ENCODE peak calls at places on chromosome 12, in eight cellular contexts. U, E, O, V, G, R, S and L are unnamed samples.

GRCh38 chr12:86134571-86134970 is 121.6 kb downstream of the MGAT4C start:
- DNase-seq in U (no peak), E (no peak), O (no peak), V (no peak), G (no peak), R (peak), S (no peak), L (no peak)

GRCh38 chr12:12461923-12462315 is 100.7 kb downstream of the DUSP16 start:
- DNase-seq in U (no peak), E (no peak), O (no peak), V (no peak), G (no peak), R (no peak), S (no peak), L (no peak)

GRCh38 chr12:66709893-66710292 is 31.0 kb upstream of the GRIP1 start:
- DNase-seq in U (no peak), E (no peak), O (no peak), V (no peak), G (no peak), R (no peak), S (no peak), L (no peak)

GRCh38 chr12:109740694-109741245 is 27.1 kb downstream of the FAM222A start:
- DNase-seq in U (no peak), E (peak), O (no peak), V (no peak), G (no peak), R (no peak), S (no peak), L (no peak)

GRCh38 chr12:126084480-126084879 is 1019.2 kb downstream of the AACS start:
- DNase-seq in U (no peak), E (no peak), O (peak), V (no peak), G (no peak), R (no peak), S (no peak), L (no peak)

GRCh38 chr12:131203666-131204415 is 250.1 kb downstream of the ADGRD1 start:
- DNase-seq in U (no peak), E (no peak), O (no peak), V (no peak), G (no peak), R (no peak), S (no peak), L (no peak)

GRCh38 chr12:103495158-103495782 is 498 bp downstream of the C12orf42 start:
- DNase-seq in U (peak), E (peak), O (no peak), V (peak), G (peak), R (no peak), S (peak), L (peak)

GRCh38 chr12:22275847-22276246 is 58.7 kb downstream of the ST8SIA1 start:
- DNase-seq in U (no peak), E (no peak), O (peak), V (no peak), G (no peak), R (peak), S (no peak), L (no peak)

GRCh38 chr12:104055686-104056388 is 5.8 kb upstream of the GLT8D2 start:
- DNase-seq in U (no peak), E (no peak), O (no peak), V (no peak), G (no peak), R (peak), S (no peak), L (no peak)

GRCh38 chr12:103097496-103097895 is 140.0 kb downstream of the ASCL1 start:
- DNase-seq in U (no peak), E (no peak), O (no peak), V (no peak), G (no peak), R (no peak), S (no peak), L (no peak)

GRCh38 chr12:124764870-124765570 is 98.6 kb downstream of the SCARB1 start:
- DNase-seq in U (no peak), E (no peak), O (peak), V (no peak), G (no peak), R (peak), S (no peak), L (no peak)

GRCh38 chr12:112617191-112617505 is 174.4 kb upstream of the RPH3A start:
- DNase-seq in U (no peak), E (peak), O (no peak), V (no peak), G (no peak), R (no peak), S (no peak), L (no peak)

GRCh38 chr12:75815756-75816155 is 215.8 kb downstream of the PHLDA1 start:
- DNase-seq in U (no peak), E (no peak), O (no peak), V (no peak), G (no peak), R (no peak), S (no peak), L (no peak)

GRCh38 chr12:109385339-109386078 is 37.8 kb downstream of the MYO1H start:
- DNase-seq in U (no peak), E (no peak), O (peak), V (no peak), G (no peak), R (peak), S (no peak), L (no peak)

GRCh38 chr12:57816855-57817151 is 1.7 kb downstream of the AVIL start:
- DNase-seq in U (no peak), E (no peak), O (no peak), V (no peak), G (no peak), R (no peak), S (no peak), L (no peak)

GRCh38 chr12:125220404-125221273 is 155.4 kb downstream of the AACS start:
- DNase-seq in U (no peak), E (no peak), O (no peak), V (no peak), G (no peak), R (peak), S (no peak), L (no peak)

GRCh38 chr12:112121780-112122565 is 3.4 kb upstream of the TRAFD1 start:
- DNase-seq in U (no peak), E (no peak), O (no peak), V (no peak), G (no peak), R (peak), S (no peak), L (no peak)

GRCh38 chr12:46659844-46660243 is 166.0 kb downstream of the SLC38A4 start:
- DNase-seq in U (no peak), E (no peak), O (no peak), V (no peak), G (no peak), R (no peak), S (no peak), L (no peak)

GRCh38 chr12:50477241-50477832 is 27.4 kb upstream of the DIP2B start:
- DNase-seq in U (no peak), E (no peak), O (no peak), V (no peak), G (no peak), R (no peak), S (no peak), L (no peak)

GRCh38 chr12:53775478-53776145 is 23.8 kb upstream of the CISTR start:
- DNase-seq in U (no peak), E (no peak), O (no peak), V (no peak), G (no peak), R (no peak), S (no peak), L (no peak)

GRCh38 chr12:83140135-83140534 is 453.4 kb downstream of the TMTC2 start:
- DNase-seq in U (no peak), E (no peak), O (no peak), V (no peak), G (no peak), R (no peak), S (no peak), L (no peak)